ENCODE peak calls at places on chromosomes 2 and 18, in six cellular contexts. O, M, V, K, A and C are unnamed samples.

GRCh38 chr2:202373490-202373889 is 2.6 kb upstream of the BMPR2 start:
- DNase-seq in K (peak; percentile 37), V (no peak), O (peak; percentile 63), A (no peak), M (peak; percentile 71), C (no peak)

GRCh38 chr2:74548285-74548918 is 5.3 kb downstream of the LOXL3 start:
- DNase-seq in A (no peak), V (peak; percentile 40), K (no peak), M (no peak), O (no peak), C (no peak)

GRCh38 chr2:165825041-165825440 is 31.0 kb upstream of the GALNT3 start:
- DNase-seq in A (no peak), M (peak; percentile 32), K (no peak), V (no peak), O (peak; percentile 79), C (no peak)

GRCh38 chr2:19488009-19488691 is 129.7 kb upstream of the OSR1 start:
- DNase-seq in M (peak; percentile 53), A (peak; percentile 95), K (no peak), O (peak; percentile 68), V (no peak), C (no peak)

GRCh38 chr2:45307147-45307546 is 297.9 kb upstream of the SIX2 start:
- DNase-seq in K (no peak), M (no peak), O (no peak), A (no peak), V (no peak), C (no peak)

GRCh38 chr2:128516938-128517337 is 198.3 kb upstream of the HS6ST1 start:
- DNase-seq in O (no peak), V (no peak), K (no peak), A (no peak), M (no peak), C (no peak)

GRCh38 chr2:70115646-70116442 is 28.6 kb downstream of the PCBP1 start:
- DNase-seq in K (no peak), O (no peak), M (no peak), A (no peak), V (no peak), C (no peak)

GRCh38 chr2:18824317-18824716 is 234.9 kb upstream of the NT5C1B start:
- DNase-seq in M (no peak), K (no peak), A (no peak), V (no peak), O (no peak), C (no peak)

GRCh38 chr2:230895536-230896345 is 29.3 kb downstream of the GPR55 start:
- DNase-seq in O (no peak), M (no peak), V (no peak), A (no peak), K (peak; percentile 31), C (peak; percentile 88)

GRCh38 chr2:235006461-235006860 is 54.6 kb downstream of the SH3BP4 start:
- DNase-seq in O (no peak), A (no peak), V (no peak), M (no peak), K (no peak), C (no peak)

GRCh38 chr2:240448387-240449274 is 13.2 kb downstream of the GPC1 start:
- DNase-seq in K (no peak), O (no peak), A (no peak), V (no peak), M (no peak), C (no peak)

GRCh38 chr18:65523461-65523860 is 227.4 kb upstream of the CDH7 start:
- DNase-seq in O (no peak), M (no peak), V (no peak), A (no peak), K (peak; percentile 81), C (no peak)

GRCh38 chr2:27889774-27890145 is 427 bp downstream of the RBKS start:
- DNase-seq in O (peak; percentile 40), V (no peak), K (no peak), A (no peak), M (no peak), C (peak; percentile 32)

GRCh38 chr2:20452551-20452950 is 5.7 kb downstream of the RHOB start:
- DNase-seq in O (peak; percentile 57), M (peak; percentile 43), V (no peak), K (peak; percentile 74), A (no peak), C (no peak)

GRCh38 chr2:54966165-54966819 is 84.0 kb downstream of the RTN4 start:
- DNase-seq in V (no peak), O (no peak), M (no peak), A (no peak), K (no peak), C (no peak)

GRCh38 chr2:188475945-188476344 is 184.3 kb downstream of the GULP1 start:
- DNase-seq in K (no peak), A (no peak), V (peak; percentile 17), M (no peak), O (peak; percentile 88), C (no peak)

GRCh38 chr2:198325359-198325758 is 521.0 kb downstream of the PLCL1 start:
- DNase-seq in O (peak; percentile 8), A (no peak), V (no peak), M (no peak), K (no peak), C (no peak)

GRCh38 chr2:176423819-176424218 is 154.6 kb downstream of the MTX2 start:
- DNase-seq in K (no peak), O (no peak), M (no peak), V (no peak), A (no peak), C (no peak)

GRCh38 chr2:238101891-238102841 is 2.0 kb downstream of the ESPNL start:
- DNase-seq in V (peak; percentile 52), A (no peak), K (peak; percentile 53), M (no peak), O (no peak), C (no peak)

GRCh38 chr2:167862787-167863186 is 384.6 kb downstream of the STK39 start:
- DNase-seq in O (peak; percentile 64), M (peak; percentile 41), A (no peak), V (no peak), K (no peak), C (no peak)

GRCh38 chr2:34365512-34365911 is 766.4 kb upstream of the FAM98A start:
- DNase-seq in V (no peak), K (no peak), O (no peak), A (no peak), M (no peak), C (no peak)

GRCh38 chr2:208346756-208347155 is 59.8 kb upstream of the PTH2R start:
- DNase-seq in O (no peak), A (no peak), M (no peak), V (no peak), K (no peak), C (no peak)

GRCh38 chr18:2654828-2655152 is 736 bp upstream of the SMCHD1 start:
- DNase-seq in A (no peak), K (no peak), O (no peak), V (no peak), M (no peak), C (no peak)

GRCh38 chr2:74333175-74333574 is 10.0 kb downstream of the SLC4A5 start:
- DNase-seq in O (peak; percentile 17), K (peak; percentile 85), A (peak; percentile 19), M (peak; percentile 45), V (peak; percentile 22), C (peak; percentile 44)

DNA sequence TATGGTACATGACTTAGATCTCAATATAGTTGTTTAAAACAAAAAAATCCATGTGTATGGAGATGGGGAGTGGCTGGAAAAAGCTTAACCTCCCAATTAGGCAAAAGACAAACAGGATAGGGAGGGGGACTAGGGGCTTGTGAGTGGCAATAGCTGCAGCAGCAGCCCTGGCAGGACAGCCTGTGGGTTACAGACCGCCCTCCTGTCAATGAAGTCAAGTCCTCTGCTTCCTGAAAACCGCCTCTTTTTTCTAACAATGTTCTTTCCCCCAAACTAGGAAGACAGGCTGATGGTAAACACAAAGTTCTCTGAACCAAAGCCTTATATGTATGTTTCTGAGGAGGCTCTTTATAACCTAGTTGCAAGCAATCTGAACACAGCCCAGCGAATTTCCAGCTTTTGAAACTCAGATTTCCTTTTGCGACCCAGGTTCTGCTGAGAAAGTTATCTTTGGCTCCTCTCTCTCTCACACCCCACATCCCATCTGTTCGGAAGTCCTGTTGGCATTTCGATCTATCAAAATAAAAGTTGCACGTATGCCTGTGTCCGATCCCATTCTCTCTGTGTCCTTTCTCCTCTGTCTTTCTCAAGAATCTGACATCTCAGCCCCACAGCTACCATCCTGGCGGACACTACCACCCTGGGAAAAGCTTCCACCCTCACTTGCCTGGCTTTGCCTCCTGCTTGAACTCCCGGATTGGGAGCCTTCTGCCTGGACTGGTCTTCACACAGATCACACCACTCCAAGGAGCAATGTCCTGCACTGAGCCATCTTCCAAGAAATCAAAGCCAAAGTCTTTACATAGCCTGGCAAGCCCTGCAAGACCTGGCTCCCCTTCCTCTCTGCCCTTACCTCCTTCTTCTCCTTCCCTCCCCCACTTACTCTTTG is 10.1 kb downstream of the ATP8B1 start:
- DNase-seq in V (no peak), M (no peak), A (no peak), K (peak; percentile 43), O (no peak), C (no peak)
- H3K9ac ChIP-seq in V (no peak overlapping the region), M (peak overlapping the region; percentile 60), A (no peak overlapping the region), K (no peak overlapping the region), O (peak overlapping the region; percentile 13), C (no peak overlapping the region)

DNA sequence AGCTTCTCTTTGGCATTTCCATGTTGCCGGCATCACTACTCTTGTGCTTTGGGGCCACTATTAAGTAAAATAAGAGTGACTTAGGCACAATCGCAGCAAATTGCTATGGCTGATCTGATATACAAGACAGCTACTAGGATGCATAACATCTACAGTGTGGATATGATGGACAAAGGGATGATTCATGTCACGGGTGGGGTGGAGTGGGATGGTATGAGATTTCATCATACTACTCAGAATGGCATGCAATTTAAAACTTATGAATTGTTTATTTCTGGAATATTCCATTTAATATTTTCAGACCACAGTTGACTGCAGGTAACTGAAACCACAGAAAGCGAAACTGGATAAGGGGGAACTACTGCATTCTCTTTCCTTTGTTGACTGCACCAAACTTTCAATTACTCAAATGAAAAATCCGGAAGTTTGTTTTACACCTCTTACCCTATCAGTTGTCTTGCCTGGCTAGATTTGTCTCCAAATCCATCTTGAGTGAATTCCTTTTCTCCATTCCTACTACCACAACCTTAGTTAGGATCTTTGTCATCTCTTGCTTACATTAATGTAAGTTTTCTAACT is 94.4 kb upstream of the NEUROD1 start:
- DNase-seq in A (no peak), K (no peak), M (no peak), O (peak; percentile 46), V (no peak), C (no peak)
- H3K9ac ChIP-seq in A (no peak overlapping the region), K (no peak overlapping the region), M (no peak overlapping the region), O (no peak overlapping the region), V (no peak overlapping the region), C (no peak overlapping the region)

DNA sequence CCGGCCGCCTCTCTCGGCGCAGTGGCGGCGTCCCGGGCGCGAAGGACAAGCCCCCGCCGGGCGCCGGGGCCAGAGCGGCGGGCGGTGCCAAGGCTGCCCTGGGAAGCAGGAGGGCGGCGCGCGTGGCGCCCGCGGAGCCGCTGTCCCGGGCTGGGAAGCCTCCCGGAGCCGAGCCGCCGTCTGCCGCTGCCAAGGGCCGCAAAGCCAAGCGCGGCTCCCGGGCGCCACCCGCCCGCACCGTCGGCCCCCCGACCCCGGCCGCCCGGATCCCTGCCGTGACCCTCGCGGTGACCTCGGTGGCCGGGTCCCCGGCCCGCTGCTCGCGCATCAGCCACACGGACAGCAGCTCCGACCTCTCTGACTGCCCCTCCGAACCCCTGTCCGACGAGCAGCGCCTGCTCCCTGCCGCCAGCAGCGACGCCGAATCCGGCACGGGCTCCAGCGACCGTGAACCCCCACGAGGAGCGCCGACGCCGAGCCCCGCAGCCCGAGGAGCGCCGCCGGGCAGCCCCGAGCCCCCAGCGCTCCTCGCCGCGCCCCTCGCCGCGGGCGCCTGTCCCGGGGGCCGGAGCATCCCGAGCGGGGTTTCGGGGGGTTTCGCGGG is 687 bp downstream of the MTCL1 start:
- DNase-seq in A (no peak), M (no peak), K (peak; percentile 65), V (peak; percentile 72), O (no peak), C (no peak)
- H3K9ac ChIP-seq in A (peak overlapping the region; percentile 65), M (peak overlapping the region; percentile 95), K (no peak overlapping the region), V (peak overlapping the region; percentile 70), O (peak overlapping the region; percentile 70), C (no peak overlapping the region)

GRCh38 chr2:200964498-200964897 is 1.0 kb upstream of the ORC2 start:
- DNase-seq in O (no peak), A (no peak), K (no peak), V (no peak), M (no peak), C (no peak)
- H3K9ac ChIP-seq in O (no peak overlapping the region), A (peak overlapping the region; percentile 81), K (peak overlapping the region; percentile 82), V (peak overlapping the region; percentile 81), M (peak overlapping the region; percentile 92), C (no peak overlapping the region)